ENCODE peak calls at places on chromosomes 2 and 18, in eight cellular contexts. J is sigmoid colon; F is activated T-cell treated with anti-CD3 and anti-CD28 coated beads, Interleukin-2, amount 50 U/mL, for 1 hour; D is D341Med; S is stimulated activated CD4-positive, alpha-beta T cell treated with anti-CD3 and anti-CD28 coated beads, TNF-alpha, amount 100 ng/mL, for 24 hours; N is stimulated activated CD8-positive, alpha-beta memory T cell treated with anti-CD3 and anti-CD28 coated beads, Interleukin-4, amount 100 ng/mL, for 1 hour; H is KG1; W is GM13977. G is an unnamed sample.

GRCh38 chr2:17058772-17059402 is 393.3 kb upstream of the CYRIA start:
- DNase-seq in N (no peak), S (no peak), H (no peak), W (no peak), F (no peak), J (no peak), D (no peak), G (no peak)

GRCh38 chr2:61456746-61457420 is 14.0 kb downstream of the USP34 start:
- DNase-seq in D (no peak), F (no peak), H (no peak), N (no peak), W (no peak), S (no peak), J (no peak), G (no peak)

GRCh38 chr2:160491922-160492371 is 1.7 kb downstream of the RBMS1 start:
- DNase-seq in F (no peak), H (no peak), D (no peak), S (no peak), W (no peak), J (no peak), N (no peak), G (no peak)

GRCh38 chr18:32847719-32848118 is 74.9 kb upstream of the KLHL14 start:
- DNase-seq in N (no peak), J (no peak), S (no peak), F (no peak), W (no peak), H (no peak), D (no peak), G (no peak)

GRCh38 chr2:205771063-205771462 is 88.8 kb downstream of the NRP2 start:
- DNase-seq in S (no peak), N (no peak), F (no peak), D (no peak), J (no peak), W (no peak), H (no peak), G (no peak)

GRCh38 chr2:135997380-135997779 is 12.0 kb upstream of the DARS1 start:
- DNase-seq in H (no peak), N (no peak), S (no peak), F (no peak), J (no peak), W (no peak), D (no peak), G (no peak)

GRCh38 chr2:131394147-131394931 is 30.4 kb upstream of the RAB6D start:
- DNase-seq in F (no peak), S (no peak), W (no peak), D (peak), N (no peak), J (no peak), H (no peak), G (peak)

GRCh38 chr2:85583667-85584353 is 421 bp upstream of the VAMP5 start:
- DNase-seq in W (peak), J (peak), S (no peak), F (no peak), H (no peak), N (no peak), D (no peak), G (no peak)

GRCh38 chr2:233503947-233504637 is 62.5 kb downstream of the USP40 start:
- DNase-seq in W (no peak), J (no peak), D (no peak), H (no peak), S (no peak), N (no peak), F (no peak), G (no peak)

GRCh38 chr2:208545398-208546042 is 138.9 kb downstream of the PTH2R start:
- DNase-seq in D (no peak), S (no peak), W (no peak), H (no peak), N (no peak), J (no peak), F (no peak), G (peak)

GRCh38 chr2:160324161-160324768 is 124.2 kb upstream of the ITGB6 start:
- DNase-seq in H (peak), S (no peak), D (peak), N (no peak), J (peak), W (peak), F (peak), G (no peak)

GRCh38 chr2:219269362-219270054 is 9.7 kb upstream of the DNAJB2 start:
- DNase-seq in W (no peak), J (no peak), D (no peak), H (no peak), S (no peak), F (no peak), N (no peak), G (peak)

GRCh38 chr2:219886615-219887014 is 259.2 kb downstream of the SLC4A3 start:
- DNase-seq in N (no peak), W (no peak), H (no peak), F (no peak), S (no peak), D (no peak), J (no peak), G (no peak)

GRCh38 chr2:26900831-26901321 is 52.9 kb downstream of the DPYSL5 start:
- DNase-seq in S (no peak), D (peak), J (no peak), W (no peak), N (no peak), F (no peak), H (no peak), G (no peak)

GRCh38 chr2:116545611-116546010 is 1268.9 kb upstream of the DDX18 start:
- DNase-seq in J (no peak), D (no peak), S (no peak), F (no peak), W (no peak), H (no peak), N (no peak), G (no peak)

GRCh38 chr2:146994246-146994645 is 850.6 kb upstream of the ACVR2A start:
- DNase-seq in S (no peak), F (no peak), W (no peak), H (no peak), J (no peak), N (no peak), D (no peak), G (no peak)

GRCh38 chr18:48766025-48766424 is 184.7 kb downstream of the SMAD7 start:
- DNase-seq in S (no peak), H (no peak), J (no peak), N (no peak), F (no peak), W (no peak), D (no peak), G (no peak)

GRCh38 chr2:213266421-213266820 is 17.8 kb upstream of the SPAG16 start:
- DNase-seq in D (no peak), S (no peak), F (no peak), H (no peak), N (no peak), J (no peak), W (no peak), G (no peak)

GRCh38 chr2:38427936-38428335 is 50.9 kb upstream of the ATL2 start:
- DNase-seq in N (no peak), W (no peak), H (no peak), F (no peak), J (no peak), S (no peak), D (no peak), G (no peak)

GRCh38 chr2:198312621-198313483 is 508.5 kb downstream of the PLCL1 start:
- DNase-seq in H (no peak), N (no peak), W (no peak), F (no peak), D (peak), S (no peak), J (no peak), G (no peak)

GRCh38 chr2:105791229-105791628 is 46.5 kb downstream of the NCK2 start:
- DNase-seq in F (no peak), N (no peak), H (no peak), D (no peak), S (no peak), J (no peak), W (no peak), G (no peak)

GRCh38 chr2:96923810-96924774 is 54.2 kb upstream of the SEMA4C start:
- DNase-seq in H (no peak), F (peak), W (no peak), J (no peak), D (no peak), N (no peak), S (no peak), G (no peak)

GRCh38 chr2:97673915-97674283 is 4.4 kb downstream of the C2orf92 start:
- DNase-seq in S (no peak), J (no peak), N (no peak), W (no peak), D (no peak), H (no peak), F (no peak), G (peak)

GRCh38 chr2:85987266-85988178 is 98.7 kb upstream of the ST3GAL5 start:
- DNase-seq in F (no peak), W (no peak), N (no peak), D (no peak), S (no peak), H (no peak), J (peak), G (no peak)

GRCh38 chr18:21112543-21113105 is 1.0 kb upstream of the ROCK1 start:
- DNase-seq in J (no peak), D (no peak), H (no peak), N (no peak), S (no peak), F (no peak), W (no peak), G (no peak)

GRCh38 chr18:35041752-35042379 is 653 bp downstream of the MAPRE2 start:
- DNase-seq in S (no peak), J (no peak), W (peak), D (peak), F (no peak), N (no peak), H (no peak), G (peak)

GRCh38 chr2:199160677-199161465 is 296.9 kb downstream of the SATB2 start:
- DNase-seq in W (no peak), F (no peak), S (no peak), N (no peak), D (no peak), J (no peak), H (no peak), G (no peak)

GRCh38 chr2:29977284-29977683 is 55.9 kb upstream of the ALK start:
- DNase-seq in W (no peak), N (no peak), J (no peak), D (no peak), S (no peak), H (no peak), F (no peak), G (no peak)

GRCh38 chr18:12692206-12692605 is 10.3 kb downstream of the CEP76 start:
- DNase-seq in D (no peak), H (no peak), W (no peak), N (no peak), S (no peak), J (no peak), F (no peak), G (no peak)

GRCh38 chr2:239329284-239329971 is 71.4 kb downstream of the HDAC4 start:
- DNase-seq in F (peak), H (no peak), W (no peak), S (no peak), D (no peak), J (peak), N (no peak), G (no peak)

GRCh38 chr18:56389190-56389589 is 249.2 kb downstream of the TXNL1 start:
- DNase-seq in D (no peak), S (no peak), J (no peak), W (no peak), N (no peak), H (no peak), F (no peak), G (no peak)

GRCh38 chr2:20231159-20231558 is 6.2 kb upstream of the SDC1 start:
- DNase-seq in W (no peak), H (no peak), N (no peak), D (peak), J (no peak), F (no peak), S (no peak), G (no peak)

GRCh38 chr18:22872894-22873537 is 60.1 kb upstream of the RBBP8 start:
- DNase-seq in F (no peak), H (no peak), S (no peak), W (peak), J (no peak), N (no peak), D (no peak), G (peak)

GRCh38 chr2:74227646-74228045 is 29.2 kb downstream of the MTHFD2 start:
- DNase-seq in H (no peak), S (no peak), N (no peak), W (no peak), J (no peak), F (no peak), D (no peak), G (no peak)

GRCh38 chr2:24008672-24009366 is 1.1 kb upstream of the MFSD2B start:
- DNase-seq in S (no peak), F (no peak), N (no peak), W (no peak), H (no peak), D (no peak), J (no peak), G (no peak)

GRCh38 chr18:79834834-79835233 is 37.1 kb downstream of the KCNG2 start:
- DNase-seq in H (no peak), D (no peak), J (no peak), F (no peak), N (no peak), W (no peak), S (no peak), G (no peak)

GRCh38 chr2:29576231-29576630 is 345.2 kb downstream of the ALK start:
- DNase-seq in F (no peak), W (no peak), D (no peak), S (no peak), J (no peak), N (no peak), H (no peak), G (no peak)

GRCh38 chr18:58632557-58632956 is 3.7 kb upstream of the ALPK2 start:
- DNase-seq in H (no peak), W (no peak), D (no peak), J (no peak), F (no peak), S (no peak), N (no peak), G (no peak)

GRCh38 chr2:220175967-220176366 is 548.5 kb downstream of the SLC4A3 start:
- DNase-seq in W (no peak), N (no peak), J (no peak), S (no peak), H (no peak), F (no peak), D (no peak), G (no peak)